ENCODE peak calls at places on chromosomes 2 and 18, in six cellular contexts. F is stimulated activated CD4-positive, alpha-beta T cell treated with anti-CD3 and anti-CD28 coated beads, Interleukin-2, amount 100 ng/mL, for 48 hours; M is colonic mucosa; H is astrocyte; C is GM13976; W is NCI-H446. I is an unnamed sample.

GRCh38 chr2:71461304-71461671 is 7.9 kb downstream of the DYSF start:
- DNase-seq in H (no peak), F (no peak), C (no peak), M (no peak), W (no peak), I (no peak)

GRCh38 chr2:47334356-47335136 is 68.4 kb upstream of the MSH2 start:
- DNase-seq in C (no peak), H (no peak), M (no peak), F (no peak), W (no peak), I (no peak)

GRCh38 chr2:35428548-35428947 is 927.0 kb upstream of the CRIM1 start:
- DNase-seq in M (peak), F (peak), W (no peak), H (no peak), C (peak), I (peak)

GRCh38 chr2:27738349-27739057 is 33.0 kb upstream of the MRPL33 start:
- DNase-seq in F (no peak), C (no peak), M (no peak), W (no peak), H (no peak), I (no peak)

GRCh38 chr2:203720922-203721672 is 14.7 kb downstream of the CD28 start:
- DNase-seq in M (no peak), W (no peak), C (no peak), H (no peak), F (no peak), I (no peak)

GRCh38 chr2:85276571-85277121 is 51.1 kb downstream of the TGOLN2 start:
- DNase-seq in W (no peak), H (no peak), C (no peak), M (no peak), F (no peak), I (no peak)

GRCh38 chr2:158392683-158393082 is 63.9 kb downstream of the CCDC148 start:
- DNase-seq in W (no peak), C (no peak), H (no peak), M (no peak), F (no peak), I (no peak)

GRCh38 chr2:195563857-195564512 is 93.0 kb upstream of the SLC39A10 start:
- DNase-seq in F (no peak), W (no peak), C (no peak), H (peak), M (no peak), I (no peak)

GRCh38 chr2:117785740-117786139 is 28.8 kb upstream of the DDX18 start:
- DNase-seq in H (peak), C (peak), M (peak), W (no peak), F (peak), I (peak)

GRCh38 chr2:1759611-1759930 is 15.3 kb upstream of the PXDN start:
- DNase-seq in F (no peak), H (no peak), C (no peak), M (no peak), W (no peak), I (no peak)

GRCh38 chr2:147712051-147712450 is 132.8 kb upstream of the ACVR2A start:
- DNase-seq in F (no peak), H (peak), W (no peak), M (no peak), C (no peak), I (no peak)

GRCh38 chr18:62080172-62080571 is 106.7 kb downstream of the PIGN start:
- DNase-seq in W (no peak), H (no peak), C (no peak), M (no peak), F (no peak), I (no peak)

GRCh38 chr2:135198481-135198880 is 146.4 kb downstream of the RAB3GAP1 start:
- DNase-seq in C (no peak), W (no peak), M (no peak), F (no peak), H (no peak), I (no peak)

GRCh38 chr2:231935207-231935524 is 9.0 kb upstream of the NPPC start:
- DNase-seq in C (no peak), W (no peak), H (no peak), M (no peak), F (no peak), I (no peak)

GRCh38 chr18:76491801-76492668 is 3.0 kb downstream of the ZNF516 start:
- DNase-seq in M (peak), H (peak), F (no peak), W (no peak), C (peak), I (no peak)

GRCh38 chr2:157785866-157786662 is 90.1 kb downstream of the ACVR1 start:
- DNase-seq in C (no peak), M (no peak), W (no peak), H (peak), F (no peak), I (no peak)

GRCh38 chr2:161030260-161031063 is 129.8 kb upstream of the TANK start:
- DNase-seq in C (no peak), M (no peak), W (no peak), F (no peak), H (peak), I (no peak)

GRCh38 chr2:227248876-227249275 is 76.2 kb upstream of the MFF start:
- DNase-seq in W (no peak), H (no peak), F (no peak), M (no peak), C (no peak), I (no peak)

GRCh38 chr2:236922061-236922460 is 163.6 kb upstream of the COPS8 start:
- DNase-seq in M (no peak), C (no peak), H (no peak), W (no peak), F (no peak), I (no peak)

GRCh38 chr2:135245055-135245454 is 193.0 kb downstream of the RAB3GAP1 start:
- DNase-seq in H (peak), W (no peak), F (no peak), C (no peak), M (no peak), I (no peak)

GRCh38 chr2:64049633-64050220 is 30.5 kb upstream of the VPS54 start:
- DNase-seq in C (peak), H (peak), F (peak), M (peak), W (peak), I (peak)

GRCh38 chr2:85756195-85756594 is 2.4 kb downstream of the ATOH8 start:
- DNase-seq in H (no peak), M (no peak), W (no peak), F (no peak), C (no peak), I (no peak)

GRCh38 chr2:70981866-70982810 is 3.7 kb downstream of the ANKRD53 start:
- DNase-seq in C (no peak), H (no peak), M (no peak), W (no peak), F (no peak), I (no peak)

GRCh38 chr2:5914831-5915611 is 222.8 kb downstream of the SOX11 start:
- DNase-seq in M (no peak), F (no peak), H (peak), C (no peak), W (no peak), I (no peak)

GRCh38 chr2:149040451-149040850 is 2.0 kb downstream of the LYPD6B start:
- DNase-seq in H (no peak), M (peak), C (peak), W (no peak), F (peak), I (no peak)

I was measured in nucleus accumbens.